ENCODE peak calls at places on chromosome 17, in nine cellular contexts. One of them, this sample, is unnamed.

GRCh38 chr17:64385187-64386083 is 5.2 kb downstream of the PECAM1 start:
- DNase-seq in HFFc6: peak
- DNase-seq in astrocyte of the spinal cord: peak
- DNase-seq in cardiac fibroblast: peak
- DNase-seq in astrocyte of the cerebellum: peak
- DNase-seq in thyroid gland: peak
- DNase-seq in neural crest cell: no peak
- DNase-seq in AG09319: peak
- DNase-seq in choroid plexus epithelial cell: peak
- DNase-seq in this sample: peak

GRCh38 chr17:68195667-68196393 is 52.0 kb upstream of the AMZ2 start:
- DNase-seq in thyroid gland: peak
- DNase-seq in choroid plexus epithelial cell: no peak
- DNase-seq in AG09319: no peak
- DNase-seq in HFFc6: no peak
- DNase-seq in astrocyte of the spinal cord: no peak
- DNase-seq in cardiac fibroblast: no peak
- DNase-seq in neural crest cell: no peak
- DNase-seq in astrocyte of the cerebellum: no peak
- DNase-seq in this sample: no peak

GRCh38 chr17:57911834-57912673 is 43.2 kb downstream of the CUEDC1 start:
- DNase-seq in cardiac fibroblast: peak
- DNase-seq in choroid plexus epithelial cell: no peak
- DNase-seq in thyroid gland: peak
- DNase-seq in astrocyte of the cerebellum: no peak
- DNase-seq in astrocyte of the spinal cord: peak
- DNase-seq in HFFc6: no peak
- DNase-seq in AG09319: no peak
- DNase-seq in neural crest cell: no peak
- DNase-seq in this sample: peak

GRCh38 chr17:49029841-49030240 is 32.7 kb downstream of the IGF2BP1 start:
- DNase-seq in thyroid gland: no peak
- DNase-seq in choroid plexus epithelial cell: no peak
- DNase-seq in neural crest cell: no peak
- DNase-seq in AG09319: no peak
- DNase-seq in astrocyte of the cerebellum: peak
- DNase-seq in astrocyte of the spinal cord: peak
- DNase-seq in cardiac fibroblast: no peak
- DNase-seq in HFFc6: no peak
- DNase-seq in this sample: no peak

GRCh38 chr17:4001048-4001590 is 36.9 kb upstream of the ATP2A3 start:
- DNase-seq in HFFc6: no peak
- DNase-seq in astrocyte of the cerebellum: no peak
- DNase-seq in cardiac fibroblast: peak
- DNase-seq in choroid plexus epithelial cell: no peak
- DNase-seq in astrocyte of the spinal cord: no peak
- DNase-seq in neural crest cell: no peak
- DNase-seq in thyroid gland: no peak
- DNase-seq in AG09319: no peak
- DNase-seq in this sample: no peak

GRCh38 chr17:27244481-27245223 is 49.3 kb upstream of the WSB1 start:
- DNase-seq in choroid plexus epithelial cell: peak
- DNase-seq in AG09319: peak
- DNase-seq in astrocyte of the spinal cord: peak
- DNase-seq in thyroid gland: peak
- DNase-seq in cardiac fibroblast: peak
- DNase-seq in neural crest cell: no peak
- DNase-seq in HFFc6: peak
- DNase-seq in astrocyte of the cerebellum: peak
- DNase-seq in this sample: peak

GRCh38 chr17:3754458-3755334 is 31.0 kb downstream of the HASPIN start:
- DNase-seq in astrocyte of the cerebellum: no peak
- DNase-seq in AG09319: no peak
- DNase-seq in HFFc6: no peak
- DNase-seq in cardiac fibroblast: peak
- DNase-seq in thyroid gland: peak
- DNase-seq in choroid plexus epithelial cell: no peak
- DNase-seq in neural crest cell: peak
- DNase-seq in astrocyte of the spinal cord: no peak
- DNase-seq in this sample: peak

GRCh38 chr17:40540448-40540847 is 24.8 kb downstream of the CCR7 start:
- DNase-seq in AG09319: no peak
- DNase-seq in HFFc6: no peak
- DNase-seq in astrocyte of the cerebellum: no peak
- DNase-seq in neural crest cell: no peak
- DNase-seq in choroid plexus epithelial cell: no peak
- DNase-seq in cardiac fibroblast: no peak
- DNase-seq in astrocyte of the spinal cord: no peak
- DNase-seq in thyroid gland: no peak
- DNase-seq in this sample: no peak

GRCh38 chr17:42347198-42347597 is 41.0 kb downstream of the STAT3 start:
- DNase-seq in HFFc6: peak
- DNase-seq in astrocyte of the cerebellum: peak
- DNase-seq in choroid plexus epithelial cell: peak
- DNase-seq in neural crest cell: no peak
- DNase-seq in astrocyte of the spinal cord: peak
- DNase-seq in AG09319: peak
- DNase-seq in thyroid gland: peak
- DNase-seq in cardiac fibroblast: peak
- DNase-seq in this sample: no peak

DNA sequence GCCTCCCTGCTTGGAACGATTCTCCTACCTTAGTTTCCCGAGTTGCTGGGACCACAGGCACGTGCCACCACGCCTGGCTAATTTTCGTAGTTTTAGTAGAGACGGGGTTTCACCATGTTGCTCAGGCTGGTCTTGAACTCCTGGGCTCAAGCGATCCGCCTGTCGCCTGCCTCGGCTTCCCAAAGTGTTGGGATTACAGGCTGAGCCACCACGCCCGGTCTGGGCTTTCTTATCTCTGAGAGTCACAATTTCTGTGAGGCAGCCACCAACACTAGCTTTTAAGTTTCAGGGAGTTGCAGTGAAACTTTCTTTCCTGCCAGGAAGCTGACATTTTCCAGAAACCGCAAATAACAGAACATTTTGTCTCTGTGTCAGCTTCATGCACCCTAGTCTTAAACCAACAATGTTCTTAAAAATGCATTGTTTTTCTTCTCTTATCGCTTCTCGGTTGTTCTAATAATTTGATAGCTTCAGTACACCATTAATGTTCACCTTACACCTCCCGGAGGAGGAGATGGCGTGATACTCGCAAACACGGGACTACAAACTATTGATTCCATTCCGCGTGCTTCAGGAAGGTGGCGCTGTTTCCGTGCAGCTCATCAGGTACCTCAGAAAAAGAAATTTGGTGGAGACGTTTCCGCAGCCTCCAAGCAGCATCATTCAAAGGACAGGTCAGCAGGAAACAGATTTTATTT is 7.4 kb upstream of the DHRS7B start:
- DNase-seq in astrocyte of the cerebellum: peak
- DNase-seq in choroid plexus epithelial cell: peak
- DNase-seq in astrocyte of the spinal cord: peak
- DNase-seq in HFFc6: peak
- DNase-seq in thyroid gland: peak
- DNase-seq in cardiac fibroblast: peak
- DNase-seq in AG09319: peak
- DNase-seq in neural crest cell: peak
- DNase-seq in this sample: peak
- TF ChIP-seq CTCF in astrocyte of the cerebellum: peak
- TF ChIP-seq CTCF in choroid plexus epithelial cell: peak
- TF ChIP-seq CTCF in astrocyte of the spinal cord: peak
- TF ChIP-seq CTCF in HFFc6: peak
- TF ChIP-seq CTCF in thyroid gland: peak
- TF ChIP-seq CTCF in cardiac fibroblast: peak
- TF ChIP-seq CTCF in AG09319: peak
- TF ChIP-seq CTCF in neural crest cell: peak
- TF ChIP-seq CTCF in this sample: peak

GRCh38 chr17:47323382-47324223 is at the start of gene EFCAB13:
- DNase-seq in astrocyte of the cerebellum: no peak
- DNase-seq in neural crest cell: peak
- DNase-seq in choroid plexus epithelial cell: peak
- DNase-seq in cardiac fibroblast: peak
- DNase-seq in astrocyte of the spinal cord: peak
- DNase-seq in AG09319: peak
- DNase-seq in HFFc6: peak
- DNase-seq in thyroid gland: peak
- DNase-seq in this sample: peak
- TF ChIP-seq CTCF in astrocyte of the cerebellum: no peak
- TF ChIP-seq CTCF in neural crest cell: peak
- TF ChIP-seq CTCF in choroid plexus epithelial cell: peak
- TF ChIP-seq CTCF in cardiac fibroblast: peak
- TF ChIP-seq CTCF in astrocyte of the spinal cord: no peak
- TF ChIP-seq CTCF in AG09319: no peak
- TF ChIP-seq CTCF in HFFc6: peak
- TF ChIP-seq CTCF in thyroid gland: no peak
- TF ChIP-seq CTCF in this sample: peak

DNA sequence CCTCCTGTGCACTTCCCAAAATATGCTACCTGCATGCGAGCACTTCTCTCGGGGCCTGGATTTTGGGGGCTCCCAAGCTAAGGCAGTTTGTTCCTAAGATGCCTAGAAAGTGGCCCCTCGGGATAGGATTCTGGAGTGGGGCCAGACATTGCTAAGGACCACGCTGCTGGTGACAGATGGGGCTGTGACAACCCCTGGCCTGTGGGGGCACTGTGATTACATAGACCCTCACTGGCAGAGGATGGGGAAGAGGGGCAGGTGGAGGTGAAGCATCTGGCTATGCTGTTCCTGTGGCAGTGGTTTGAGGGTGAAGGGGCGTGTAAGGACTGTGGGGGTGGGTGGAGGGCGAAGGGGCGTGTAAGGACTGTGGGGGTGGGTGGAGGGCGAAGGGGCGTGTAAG is 128.4 kb downstream of the ENGASE start:
- DNase-seq in AG09319: no peak
- DNase-seq in astrocyte of the spinal cord: no peak
- DNase-seq in choroid plexus epithelial cell: no peak
- DNase-seq in HFFc6: no peak
- DNase-seq in cardiac fibroblast: no peak
- DNase-seq in astrocyte of the cerebellum: no peak
- DNase-seq in neural crest cell: no peak
- DNase-seq in thyroid gland: no peak
- DNase-seq in this sample: no peak
- TF ChIP-seq CTCF in AG09319: no peak
- TF ChIP-seq CTCF in astrocyte of the spinal cord: no peak
- TF ChIP-seq CTCF in choroid plexus epithelial cell: no peak
- TF ChIP-seq CTCF in HFFc6: no peak
- TF ChIP-seq CTCF in cardiac fibroblast: no peak
- TF ChIP-seq CTCF in astrocyte of the cerebellum: no peak
- TF ChIP-seq CTCF in neural crest cell: no peak
- TF ChIP-seq CTCF in thyroid gland: no peak
- TF ChIP-seq CTCF in this sample: no peak

DNA sequence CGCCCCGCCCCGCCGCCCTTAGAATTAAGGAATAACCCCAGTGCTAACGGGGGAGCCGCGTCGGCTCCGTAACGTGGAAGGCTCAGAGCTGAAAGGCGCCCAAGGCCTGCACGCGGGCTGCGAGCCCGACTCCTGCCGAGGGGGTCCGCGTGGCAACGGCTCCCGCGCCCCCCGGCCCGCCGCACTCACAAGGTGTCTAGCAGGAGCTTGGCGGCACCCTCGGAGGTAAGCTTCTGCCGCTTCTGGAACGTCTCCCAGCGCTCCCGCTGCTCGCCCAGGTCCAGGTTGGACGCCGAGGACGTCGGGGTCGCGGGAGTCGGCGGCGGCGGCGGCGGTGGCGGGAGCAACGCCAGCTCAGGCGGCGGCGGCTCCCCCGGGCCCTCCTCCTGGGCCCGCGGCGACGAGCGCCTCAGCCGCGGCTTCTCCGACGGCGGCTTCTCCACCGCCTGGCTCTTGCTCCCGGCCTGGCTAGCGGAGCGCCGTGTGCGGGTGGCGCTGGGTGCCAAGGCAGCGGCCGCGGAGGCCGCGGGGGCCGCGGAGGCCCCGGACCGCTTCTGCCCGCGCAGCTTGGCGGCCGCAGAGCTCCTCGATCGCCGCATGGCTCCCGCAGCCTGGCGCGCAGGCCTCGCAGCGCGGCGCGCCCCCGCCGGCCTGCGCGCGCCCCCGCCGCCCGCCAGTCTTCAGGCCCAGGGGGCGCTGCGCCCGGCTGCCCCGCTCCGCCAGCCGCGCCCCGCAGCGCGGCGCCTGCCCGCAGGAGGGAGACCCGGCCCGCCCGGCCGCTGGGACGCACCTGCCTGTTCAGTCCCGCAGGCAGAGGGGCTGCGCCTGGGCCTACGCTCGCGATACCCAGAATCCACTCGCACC is at the start of gene CENPV:
- DNase-seq in cardiac fibroblast: no peak
- DNase-seq in thyroid gland: peak
- DNase-seq in AG09319: no peak
- DNase-seq in astrocyte of the cerebellum: no peak
- DNase-seq in HFFc6: no peak
- DNase-seq in neural crest cell: peak
- DNase-seq in choroid plexus epithelial cell: peak
- DNase-seq in astrocyte of the spinal cord: no peak
- DNase-seq in this sample: peak
- TF ChIP-seq CTCF in cardiac fibroblast: no peak
- TF ChIP-seq CTCF in thyroid gland: no peak
- TF ChIP-seq CTCF in AG09319: no peak
- TF ChIP-seq CTCF in astrocyte of the cerebellum: no peak
- TF ChIP-seq CTCF in HFFc6: peak
- TF ChIP-seq CTCF in neural crest cell: peak
- TF ChIP-seq CTCF in choroid plexus epithelial cell: peak
- TF ChIP-seq CTCF in astrocyte of the spinal cord: peak
- TF ChIP-seq CTCF in this sample: no peak

GRCh38 chr17:876272-876671 is 94.1 kb downstream of the MRM3 start:
- DNase-seq in thyroid gland: no peak
- DNase-seq in choroid plexus epithelial cell: no peak
- DNase-seq in HFFc6: no peak
- DNase-seq in cardiac fibroblast: no peak
- DNase-seq in neural crest cell: no peak
- DNase-seq in AG09319: no peak
- DNase-seq in astrocyte of the cerebellum: no peak
- DNase-seq in astrocyte of the spinal cord: no peak
- DNase-seq in this sample: no peak
- TF ChIP-seq CTCF in thyroid gland: no peak
- TF ChIP-seq CTCF in choroid plexus epithelial cell: no peak
- TF ChIP-seq CTCF in HFFc6: no peak
- TF ChIP-seq CTCF in cardiac fibroblast: no peak
- TF ChIP-seq CTCF in neural crest cell: no peak
- TF ChIP-seq CTCF in AG09319: no peak
- TF ChIP-seq CTCF in astrocyte of the cerebellum: no peak
- TF ChIP-seq CTCF in astrocyte of the spinal cord: no peak
- TF ChIP-seq CTCF in this sample: no peak

DNA sequence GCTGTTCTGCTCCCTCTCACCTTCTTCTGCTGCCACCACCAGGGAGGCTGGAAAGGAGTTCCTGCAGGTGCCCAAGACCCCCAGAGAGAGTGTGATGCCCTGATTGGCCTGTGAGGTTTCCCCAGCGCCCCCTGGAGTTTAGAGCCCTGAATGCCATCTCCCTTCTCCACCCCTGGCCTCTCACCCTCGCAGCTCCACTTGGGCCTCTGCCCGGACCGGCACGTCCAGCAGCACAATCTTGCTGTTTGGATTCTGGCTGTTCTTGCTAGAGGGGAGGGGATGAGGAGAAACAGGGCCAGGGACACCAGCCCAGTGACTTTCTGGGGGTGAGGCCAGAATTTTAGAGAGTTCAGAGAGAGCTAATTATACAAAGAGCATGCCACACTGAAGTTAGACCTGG is 12.5 kb upstream of the FAM171A2 start:
- DNase-seq in HFFc6: no peak
- DNase-seq in AG09319: no peak
- DNase-seq in thyroid gland: peak
- DNase-seq in choroid plexus epithelial cell: peak
- DNase-seq in astrocyte of the spinal cord: no peak
- DNase-seq in cardiac fibroblast: peak
- DNase-seq in neural crest cell: peak
- DNase-seq in astrocyte of the cerebellum: no peak
- DNase-seq in this sample: peak
- TF ChIP-seq CTCF in HFFc6: peak
- TF ChIP-seq CTCF in AG09319: peak
- TF ChIP-seq CTCF in thyroid gland: peak
- TF ChIP-seq CTCF in choroid plexus epithelial cell: peak
- TF ChIP-seq CTCF in astrocyte of the spinal cord: peak
- TF ChIP-seq CTCF in cardiac fibroblast: peak
- TF ChIP-seq CTCF in neural crest cell: peak
- TF ChIP-seq CTCF in astrocyte of the cerebellum: peak
- TF ChIP-seq CTCF in this sample: peak

This sample was measured in testis.